ENCODE peak calls at places on chromosomes 11 and 22, in five cellular contexts. D, B, W, V and T are unnamed samples.

GRCh38 chr11:75536786-75537629 is 11.3 kb upstream of the GDPD5 start:
- DNase-seq in D (no peak), B (no peak), W (no peak), V (peak; percentile 52), T (no peak)

GRCh38 chr22:27474711-27475547 is 326.6 kb downstream of the MN1 start:
- DNase-seq in D (peak; percentile 27), B (no peak), W (no peak), V (no peak), T (no peak)

GRCh38 chr11:100546714-100547113 is 140.4 kb upstream of the ARHGAP42 start:
- DNase-seq in D (peak; percentile 56), B (no peak), W (no peak), V (no peak), T (no peak)

GRCh38 chr11:88597387-88597786 is 259.9 kb upstream of the CTSC start:
- DNase-seq in D (no peak), B (no peak), W (no peak), V (no peak), T (no peak)

GRCh38 chr11:12993626-12994025 is 15.5 kb upstream of the RASSF10 start:
- DNase-seq in D (no peak), B (no peak), W (no peak), V (no peak), T (no peak)

GRCh38 chr11:12085371-12086251 is 24.8 kb upstream of the MICAL2 start:
- DNase-seq in D (no peak), B (no peak), W (no peak), V (no peak), T (no peak)

GRCh38 chr11:129709801-129710398 is 105.7 kb upstream of the TMEM45B start:
- DNase-seq in D (no peak), B (no peak), W (no peak), V (no peak), T (no peak)

GRCh38 chr22:39343259-39344045 is 6.3 kb upstream of the SYNGR1 start:
- DNase-seq in D (peak; percentile 36), B (peak; percentile 61), W (no peak), V (peak; percentile 41), T (peak; percentile 84)

GRCh38 chr11:46676436-46677158 is 23.8 kb downstream of the ARHGAP1 start:
- DNase-seq in D (no peak), B (no peak), W (no peak), V (no peak), T (no peak)

GRCh38 chr11:2509481-2510001 is 64.7 kb downstream of the KCNQ1 start:
- DNase-seq in D (no peak), B (no peak), W (no peak), V (no peak), T (no peak)

GRCh38 chr22:22408731-22409696 is 99.5 kb downstream of the ZNF280B start:
- DNase-seq in D (peak; percentile 27), B (peak; percentile 53), W (no peak), V (no peak), T (peak; percentile 62)

GRCh38 chr11:83002047-83002446 is 69.7 kb downstream of the RAB30 start:
- DNase-seq in D (no peak), B (no peak), W (no peak), V (no peak), T (no peak)

GRCh38 chr11:112165049-112165448 is 1.2 kb upstream of the IL18 start:
- DNase-seq in D (no peak), B (no peak), W (no peak), V (no peak), T (no peak)

GRCh38 chr11:120147094-120147949 is 9.4 kb upstream of the TRIM29 start:
- DNase-seq in D (no peak), B (no peak), W (no peak), V (no peak), T (peak; percentile 12)

GRCh38 chr11:67410984-67411784 is 4.3 kb upstream of the CARNS1 start:
- DNase-seq in D (no peak), B (no peak), W (no peak), V (no peak), T (no peak)

GRCh38 chr11:31804439-31805036 is 6.6 kb downstream of the PAX6 start:
- DNase-seq in D (no peak), B (peak; percentile 35), W (no peak), V (no peak), T (no peak)

GRCh38 chr11:103845331-103845730 is 191.1 kb upstream of the DDI1 start:
- DNase-seq in D (no peak), B (no peak), W (no peak), V (no peak), T (no peak)

GRCh38 chr11:71240865-71241691 is 11.3 kb downstream of the SHANK2 start:
- DNase-seq in D (no peak), B (peak; percentile 48), W (no peak), V (no peak), T (no peak)

GRCh38 chr11:35458846-35459245 is 39.5 kb upstream of the SLC1A2 start:
- DNase-seq in D (no peak), B (no peak), W (no peak), V (no peak), T (no peak)

GRCh38 chr22:23820748-23821211 is 18.0 kb downstream of the DERL3 start:
- DNase-seq in D (no peak), B (no peak), W (no peak), V (no peak), T (no peak)

GRCh38 chr22:44130076-44130711 is 50.5 kb upstream of the PARVG start:
- DNase-seq in D (peak; percentile 30), B (no peak), W (no peak), V (no peak), T (no peak)

GRCh38 chr11:69981119-69981770 is 96.9 kb upstream of the ANO1 start:
- DNase-seq in D (no peak), B (no peak), W (no peak), V (no peak), T (no peak)

GRCh38 chr22:39282642-39283311 is 36.6 kb downstream of the RPL3 start:
- DNase-seq in D (no peak), B (no peak), W (no peak), V (no peak), T (no peak)

GRCh38 chr22:48346311-48346710 is 1481.4 kb downstream of the BRD1 start:
- DNase-seq in D (no peak), B (no peak), W (no peak), V (no peak), T (no peak)

GRCh38 chr11:798093-798713 is at the start of gene SLC25A22:
- DNase-seq in D (peak; percentile 73), B (peak; percentile 94), W (peak; percentile 66), V (peak; percentile 82), T (peak; percentile 93)